ENCODE peak calls at places on chromosomes 3 and 15, in eight cellular contexts. N is HTR-8/SVneo; U is stimulated activated naive CD8-positive, alpha-beta T cell treated with anti-CD3 and anti-CD28 coated beads, Interleukin-15, amount 100 ng/mL, for 72 hours; L is AG09309; S is NCI-H1417; X is ELR; I is T-helper 1 cell; G is central memory CD4-positive, alpha-beta T cell. H is an unnamed sample.

GRCh38 chr15:36256258-36256825 is 323.1 kb upstream of the CDIN1 start:
- DNase-seq in N (no peak), U (no peak), L (no peak), S (no peak), X (no peak), I (no peak), G (no peak), H (peak; percentile 94)

GRCh38 chr3:172915911-172916514 is 165.5 kb downstream of the ECT2 start:
- DNase-seq in N (no peak), U (no peak), L (no peak), S (peak; percentile 37), X (no peak), I (no peak), G (no peak), H (peak; percentile 100)

GRCh38 chr15:71748327-71748726 is 62.0 kb upstream of the NR2E3 start:
- DNase-seq in N (no peak), U (no peak), L (no peak), S (no peak), X (peak; percentile 88), I (no peak), G (no peak), H (no peak)

GRCh38 chr3:53103566-53104296 is 26.5 kb downstream of the RFT1 start:
- DNase-seq in N (no peak), U (no peak), L (no peak), S (no peak), X (peak; percentile 47), I (no peak), G (no peak), H (no peak)

GRCh38 chr15:56667517-56667916 is 65.8 kb downstream of the ZNF280D start:
- DNase-seq in N (no peak), U (no peak), L (no peak), S (no peak), X (no peak), I (no peak), G (no peak), H (no peak)

GRCh38 chr3:141384157-141384556 is 15.9 kb downstream of the ZBTB38 start:
- DNase-seq in N (no peak), U (no peak), L (no peak), S (no peak), X (peak; percentile 49), I (no peak), G (no peak), H (peak; percentile 90)

GRCh38 chr3:37130448-37130847 is 43.9 kb downstream of the LRRFIP2 start:
- DNase-seq in N (no peak), U (no peak), L (no peak), S (no peak), X (no peak), I (no peak), G (no peak), H (no peak)

GRCh38 chr15:65245096-65245849 is 34.0 kb upstream of the CILP start:
- DNase-seq in N (no peak), U (no peak), L (peak; percentile 21), S (no peak), X (peak; percentile 76), I (no peak), G (no peak), H (no peak)

GRCh38 chr3:12180218-12180617 is 21.5 kb upstream of the TIMP4 start:
- DNase-seq in N (peak; percentile 45), U (no peak), L (no peak), S (no peak), X (peak; percentile 63), I (no peak), G (no peak), H (peak; percentile 31)

H was measured in NCI-H69.